ENCODE peak calls at places on chromosomes 4 and X, in four cellular contexts. One of them, this sample, is unnamed.

GRCh38 chrX:40209951-40210617 is 112.3 kb upstream of the BCOR start:
- DNase-seq in WTC11: no peak
- DNase-seq in HepG2: peak; percentile 7
- DNase-seq in GM12878: no peak
- DNase-seq in this sample: no peak

GRCh38 chr4:42489095-42489494 is 91.8 kb downstream of the SHISA3 start:
- DNase-seq in WTC11: no peak
- DNase-seq in HepG2: no peak
- DNase-seq in GM12878: peak; percentile 62
- DNase-seq in this sample: no peak

GRCh38 chrX:56563231-56564116 is at the start of gene UBQLN2:
- DNase-seq in WTC11: peak; percentile 68
- DNase-seq in HepG2: peak; percentile 30
- DNase-seq in GM12878: no peak
- DNase-seq in this sample: peak; percentile 66

GRCh38 chrX:153692003-153692402 is 4.3 kb downstream of the SLC6A8 start:
- DNase-seq in WTC11: no peak
- DNase-seq in HepG2: no peak
- DNase-seq in GM12878: no peak
- DNase-seq in this sample: no peak

GRCh38 chr4:88058295-88058694 is 50.9 kb downstream of the PKD2 start:
- DNase-seq in WTC11: no peak
- DNase-seq in HepG2: no peak
- DNase-seq in GM12878: no peak
- DNase-seq in this sample: no peak

GRCh38 chr4:187608001-187608421 is 387.6 kb upstream of the ZFP42 start:
- DNase-seq in WTC11: no peak
- DNase-seq in HepG2: no peak
- DNase-seq in GM12878: no peak
- DNase-seq in this sample: no peak

GRCh38 chr4:125085-125820 is 952 bp downstream of the ZNF718 start:
- DNase-seq in WTC11: peak; percentile 61
- DNase-seq in HepG2: no peak
- DNase-seq in GM12878: no peak
- DNase-seq in this sample: peak; percentile 33

GRCh38 chr4:139085141-139085540 is 69.6 kb downstream of the NOCT start:
- DNase-seq in WTC11: no peak
- DNase-seq in HepG2: peak; percentile 11
- DNase-seq in GM12878: no peak
- DNase-seq in this sample: no peak

GRCh38 chr4:62495039-62495438 is 1294.9 kb downstream of the ADGRL3 start:
- DNase-seq in WTC11: no peak
- DNase-seq in HepG2: no peak
- DNase-seq in GM12878: no peak
- DNase-seq in this sample: no peak

GRCh38 chrX:118220509-118220908 is 103.9 kb upstream of the KLHL13 start:
- DNase-seq in WTC11: no peak
- DNase-seq in HepG2: no peak
- DNase-seq in GM12878: no peak
- DNase-seq in this sample: no peak

GRCh38 chr4:14908635-14909034 is 93.6 kb upstream of the CPEB2 start:
- DNase-seq in WTC11: no peak
- DNase-seq in HepG2: no peak
- DNase-seq in GM12878: no peak
- DNase-seq in this sample: no peak

GRCh38 chrX:45322382-45322781 is 121.7 kb upstream of the DIPK2B start:
- DNase-seq in WTC11: peak; percentile 13
- DNase-seq in HepG2: peak; percentile 37
- DNase-seq in GM12878: no peak
- DNase-seq in this sample: no peak

GRCh38 chr4:90537491-90537890 is 410.3 kb downstream of the CCSER1 start:
- DNase-seq in WTC11: no peak
- DNase-seq in HepG2: no peak
- DNase-seq in GM12878: no peak
- DNase-seq in this sample: no peak

GRCh38 chr4:38752393-38752961 is 30.3 kb downstream of the TLR10 start:
- DNase-seq in WTC11: no peak
- DNase-seq in HepG2: no peak
- DNase-seq in GM12878: peak; percentile 62
- DNase-seq in this sample: no peak
- TF ChIP-seq NR2C2 in WTC11: no peak
- TF ChIP-seq NR2C2 in HepG2: no peak
- TF ChIP-seq NR2C2 in GM12878: no peak
- TF ChIP-seq NR2C2 in this sample: no peak

GRCh38 chr4:5024673-5025072 is 5.4 kb upstream of the CYTL1 start:
- DNase-seq in WTC11: no peak
- DNase-seq in HepG2: no peak
- DNase-seq in GM12878: no peak
- DNase-seq in this sample: no peak
- TF ChIP-seq ATF2 in WTC11: no peak
- TF ChIP-seq ATF2 in HepG2: no peak
- TF ChIP-seq ATF2 in GM12878: no peak
- TF ChIP-seq ATF2 in this sample: no peak

GRCh38 chr4:113874480-113874879 is 105.0 kb downstream of the ARSJ start:
- DNase-seq in WTC11: no peak
- DNase-seq in HepG2: no peak
- DNase-seq in GM12878: no peak
- DNase-seq in this sample: no peak

GRCh38 chr4:113881256-113881655 is 98.2 kb downstream of the ARSJ start:
- DNase-seq in WTC11: no peak
- DNase-seq in HepG2: no peak
- DNase-seq in GM12878: no peak
- DNase-seq in this sample: no peak

GRCh38 chr4:113880240-113881028 is 99.0 kb downstream of the ARSJ start:
- DNase-seq in WTC11: no peak
- DNase-seq in HepG2: no peak
- DNase-seq in GM12878: no peak
- DNase-seq in this sample: no peak

GRCh38 chr4:113882668-113883067 is 96.8 kb downstream of the ARSJ start:
- DNase-seq in WTC11: no peak
- DNase-seq in HepG2: no peak
- DNase-seq in GM12878: no peak
- DNase-seq in this sample: no peak

DNA sequence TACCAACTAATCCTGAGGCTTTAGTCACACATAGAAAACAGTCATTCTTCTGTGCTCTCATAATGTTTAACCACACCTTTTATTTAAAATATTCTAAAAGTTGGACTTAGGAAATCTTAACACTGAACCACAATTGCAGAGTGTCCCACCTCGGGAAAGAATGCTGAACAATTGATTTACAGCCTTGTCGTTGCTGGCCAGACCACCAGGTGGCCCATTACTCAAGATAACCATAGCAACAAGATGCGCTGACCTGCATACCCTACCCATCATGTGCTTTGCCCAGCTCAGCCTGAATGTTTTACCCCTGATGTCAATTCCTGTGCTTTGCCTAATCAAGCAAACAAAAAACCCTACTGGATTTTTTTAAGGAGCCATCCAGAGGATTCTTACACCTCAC is 100.7 kb downstream of the ARSJ start:
- DNase-seq in WTC11: peak; percentile 71
- DNase-seq in HepG2: peak; percentile 18
- DNase-seq in GM12878: no peak
- DNase-seq in this sample: no peak
- TF ChIP-seq NR2C2 in WTC11: no peak
- TF ChIP-seq NR2C2 in HepG2: no peak
- TF ChIP-seq NR2C2 in GM12878: no peak
- TF ChIP-seq NR2C2 in this sample: no peak

DNA sequence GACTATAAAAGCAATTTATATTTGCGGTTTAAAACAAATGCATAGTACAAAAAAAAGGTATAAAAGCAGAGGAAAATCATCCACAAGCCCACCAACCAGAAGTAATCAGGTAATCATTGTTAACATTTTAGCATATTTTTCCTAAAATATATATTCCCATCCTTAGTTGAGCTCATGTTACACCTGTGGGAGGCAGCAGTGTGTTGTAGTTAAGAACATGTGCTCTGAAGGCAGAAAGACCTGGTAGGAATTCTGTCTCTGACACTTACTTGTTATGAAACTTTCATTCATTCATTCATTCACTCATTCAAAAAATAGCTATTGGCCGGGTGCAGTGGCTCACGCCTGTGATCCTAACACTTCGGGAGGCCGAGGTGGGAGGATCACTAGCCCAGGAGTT is 15.4 kb upstream of the CDKL5 start:
- DNase-seq in WTC11: no peak
- DNase-seq in HepG2: no peak
- DNase-seq in GM12878: no peak
- DNase-seq in this sample: no peak
- TF ChIP-seq ATF2 in WTC11: no peak
- TF ChIP-seq ATF2 in HepG2: no peak
- TF ChIP-seq ATF2 in GM12878: no peak
- TF ChIP-seq ATF2 in this sample: no peak